ENCODE peak calls at places on chromosome 7, in six cellular contexts. V is lung, B is breast epithelium, Y is spleen, C is mesenchymal stem cell, U is aorta. A is an unnamed sample.

GRCh38 chr7:151792011-151792410 is 84.9 kb downstream of the PRKAG2 start:
- DNase-seq in V (no peak), B (no peak), Y (no peak), C (no peak), U (no peak), A (no peak)

GRCh38 chr7:156105337-156106106 is 293.3 kb upstream of the SHH start:
- DNase-seq in V (no peak), B (no peak), Y (no peak), C (no peak), U (no peak), A (no peak)

GRCh38 chr7:85521108-85521694 is 334.3 kb upstream of the SEMA3D start:
- DNase-seq in V (no peak), B (no peak), Y (no peak), C (no peak), U (no peak), A (no peak)

GRCh38 chr7:13731643-13732042 is 257.8 kb downstream of the ETV1 start:
- DNase-seq in V (no peak), B (no peak), Y (no peak), C (no peak), U (no peak), A (no peak)

GRCh38 chr7:2530076-2530967 is 10.7 kb downstream of the LFNG start:
- DNase-seq in V (no peak), B (no peak), Y (peak; percentile 95), C (no peak), U (peak; percentile 79), A (peak; percentile 35)

GRCh38 chr7:100803398-100804161 is 23.7 kb downstream of the EPHB4 start:
- DNase-seq in V (peak; percentile 90), B (peak; percentile 79), Y (peak; percentile 85), C (peak; percentile 85), U (peak; percentile 87), A (peak; percentile 83)

GRCh38 chr7:130831817-130832481 is 97.9 kb upstream of the KLF14 start:
- DNase-seq in V (no peak), B (no peak), Y (no peak), C (peak; percentile 56), U (no peak), A (peak; percentile 32)

GRCh38 chr7:66301737-66302136 is 96.6 kb downstream of the TPST1 start:
- DNase-seq in V (no peak), B (no peak), Y (no peak), C (no peak), U (no peak), A (no peak)

GRCh38 chr7:75823198-75823910 is 9.7 kb upstream of the CCL24 start:
- DNase-seq in V (no peak), B (no peak), Y (no peak), C (no peak), U (no peak), A (peak; percentile 8)

GRCh38 chr7:34837316-34837715 is 179.3 kb downstream of the NPSR1 start:
- DNase-seq in V (no peak), B (no peak), Y (no peak), C (no peak), U (no peak), A (no peak)

GRCh38 chr7:139620676-139621344 is 97.3 kb downstream of the CLEC2L start:
- DNase-seq in V (peak; percentile 37), B (no peak), Y (no peak), C (peak; percentile 22), U (no peak), A (peak; percentile 41)

GRCh38 chr7:75599244-75599771 is 107.2 kb downstream of the SPDYE5 start:
- DNase-seq in V (no peak), B (no peak), Y (no peak), C (no peak), U (no peak), A (no peak)

GRCh38 chr7:76108540-76109233 is 60.8 kb downstream of the MDH2 start:
- DNase-seq in V (peak; percentile 52), B (peak; percentile 67), Y (no peak), C (peak; percentile 75), U (peak; percentile 54), A (peak; percentile 70)

GRCh38 chr7:131945313-131945831 is 388.9 kb upstream of the PODXL start:
- DNase-seq in V (no peak), B (no peak), Y (no peak), C (peak; percentile 34), U (peak; percentile 65), A (no peak)

GRCh38 chr7:130361681-130362080 is 17.1 kb downstream of the CPA5 start:
- DNase-seq in V (no peak), B (no peak), Y (no peak), C (no peak), U (no peak), A (no peak)

GRCh38 chr7:55423277-55423711 is 58.2 kb downstream of the LANCL2 start:
- DNase-seq in V (no peak), B (no peak), Y (no peak), C (no peak), U (no peak), A (peak; percentile 17)

GRCh38 chr7:143299840-143300239 is 11.7 kb downstream of the CASP2 start:
- DNase-seq in V (no peak), B (no peak), Y (no peak), C (peak; percentile 25), U (no peak), A (no peak)

GRCh38 chr7:22287412-22287811 is 69.5 kb downstream of the RAPGEF5 start:
- DNase-seq in V (no peak), B (no peak), Y (no peak), C (no peak), U (no peak), A (no peak)

GRCh38 chr7:77359599-77359998 is 56.5 kb downstream of the GSAP start:
- DNase-seq in V (no peak), B (no peak), Y (no peak), C (no peak), U (no peak), A (no peak)

GRCh38 chr7:69476416-69476815 is 121.9 kb upstream of the AUTS2 start:
- DNase-seq in V (no peak), B (no peak), Y (no peak), C (no peak), U (no peak), A (no peak)

GRCh38 chr7:33965116-33965827 is 59.9 kb downstream of the BMPER start:
- DNase-seq in V (no peak), B (no peak), Y (no peak), C (peak; percentile 18), U (no peak), A (no peak)

DNA sequence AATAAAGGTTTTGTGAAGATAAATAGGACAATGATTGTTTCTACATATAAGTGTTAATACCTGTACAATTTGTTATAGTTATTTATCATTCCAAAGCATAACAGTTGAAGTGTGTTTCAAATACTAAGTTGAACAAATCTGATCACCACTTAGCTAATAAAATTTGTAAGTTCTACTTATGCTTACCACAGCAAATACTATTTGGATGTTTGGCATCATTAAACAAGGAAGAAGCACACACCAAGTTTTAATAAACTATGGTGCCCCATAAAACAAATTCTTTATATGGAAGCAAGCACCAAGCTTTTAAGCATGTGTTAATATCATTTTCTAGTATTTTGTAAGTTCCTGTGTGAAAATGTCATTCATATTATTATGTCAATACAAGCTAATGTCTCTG is 9.5 kb downstream of the SKAP2 start:
- DNase-seq in V (no peak), B (no peak), Y (no peak), C (no peak), U (no peak), A (no peak)
- H3K27me3 ChIP-seq in V (no peaks in the 10 kb centered on the region), B (no peaks in the 10 kb centered on the region), Y (no peaks in the 10 kb centered on the region), C (no peaks in the 10 kb centered on the region), U (no peaks in the 10 kb centered on the region), A (peaks cover 21% of the 10 kb centered on the region)

GRCh38 chr7:141979611-141980010 is 6.0 kb upstream of the TAS2R38 start:
- DNase-seq in V (no peak), B (no peak), Y (no peak), C (no peak), U (no peak), A (no peak)
- H3K27me3 ChIP-seq in V (no peaks in the 10 kb centered on the region), B (no peaks in the 10 kb centered on the region), Y (no peaks in the 10 kb centered on the region), C (no peaks in the 10 kb centered on the region), U (no peaks in the 10 kb centered on the region), A (no peaks in the 10 kb centered on the region)

DNA sequence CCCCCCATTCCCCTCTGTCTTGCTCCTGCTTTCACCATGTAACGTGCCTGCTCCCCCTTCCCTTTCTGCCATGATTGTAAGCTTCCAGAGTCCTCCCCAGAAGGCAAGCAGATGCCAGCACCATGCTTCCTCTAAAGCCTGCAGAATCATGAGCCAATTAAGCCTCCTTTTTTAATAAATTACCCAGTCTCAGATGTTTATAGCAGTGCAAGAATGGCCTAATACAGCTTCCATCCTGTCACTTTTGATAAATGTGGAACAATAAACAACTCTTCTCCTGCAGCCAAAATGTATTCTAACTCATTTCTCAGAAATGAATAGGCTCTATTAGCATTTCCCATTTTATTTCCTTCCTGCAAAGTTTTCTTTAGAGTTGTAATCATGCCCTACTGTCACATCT is 43.4 kb downstream of the C7orf25 start:
- DNase-seq in V (no peak), B (no peak), Y (no peak), C (no peak), U (no peak), A (no peak)
- H3K27me3 ChIP-seq in V (no peaks in the 10 kb centered on the region), B (no peaks in the 10 kb centered on the region), Y (no peaks in the 10 kb centered on the region), C (no peaks in the 10 kb centered on the region), U (no peaks in the 10 kb centered on the region), A (no peaks in the 10 kb centered on the region)

DNA sequence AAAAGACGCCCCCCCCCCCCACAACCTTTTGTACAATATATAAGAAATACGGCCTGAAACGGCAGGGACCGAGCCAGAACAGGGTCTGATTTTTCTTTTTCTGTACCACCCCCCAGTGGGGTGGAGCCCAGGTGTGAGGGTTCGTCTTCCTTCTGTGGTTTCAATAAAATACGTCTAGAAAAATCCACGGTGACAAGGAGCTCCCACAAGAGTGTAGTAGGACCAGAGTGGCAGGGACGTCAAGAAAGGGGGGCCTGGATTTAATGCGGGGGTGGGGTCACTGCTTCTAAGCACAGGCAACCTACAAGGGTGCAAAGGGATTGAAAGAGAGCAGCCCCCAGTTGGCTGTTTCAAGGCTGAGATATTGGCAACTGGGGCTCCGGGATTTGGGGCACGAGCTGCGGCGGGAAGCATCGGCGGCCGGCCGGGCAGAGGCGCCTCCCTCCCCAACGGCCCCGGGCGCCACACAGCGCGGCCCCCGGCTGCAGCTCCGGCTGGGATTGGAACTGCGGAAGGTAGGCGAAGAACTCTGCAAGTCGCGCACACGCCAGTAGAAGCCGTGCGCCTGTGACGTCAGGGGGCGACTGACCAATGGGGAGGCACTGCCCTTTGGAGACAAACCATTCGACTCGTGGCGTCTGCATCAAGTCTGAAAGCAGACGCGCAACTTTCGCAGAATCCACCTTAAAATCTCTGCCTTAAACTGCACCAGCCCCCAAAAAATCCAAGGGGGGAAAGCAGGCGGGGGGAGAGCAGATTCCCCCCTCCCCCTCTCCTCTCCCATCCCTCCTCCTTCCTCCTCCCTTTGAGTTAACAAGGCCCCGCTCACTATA is at the start of gene DLX6:
- DNase-seq in V (no peak), B (no peak), Y (no peak), C (no peak), U (peak; percentile 56), A (no peak)
- H3K27me3 ChIP-seq in V (peaks cover 40% of the 10 kb centered on the region), B (peaks cover 98% of the 10 kb centered on the region), Y (peaks cover 88% of the 10 kb centered on the region), C (peaks cover 91% of the 10 kb centered on the region), U (no peaks in the 10 kb centered on the region), A (peaks cover 70% of the 10 kb centered on the region)

A was measured in bronchial epithelial cell.